ENCODE peak calls at places on chromosome 7, in seven cellular contexts. R is WTC11, Z is NCI-H2081, L is H9, D is hippocampal formation, A is ELF-1, B is RPMI8226. C is an unnamed sample.

GRCh38 chr7:158517571-158517970 is 70.1 kb downstream of the PTPRN2 start:
- DNase-seq in D (no peak), A (no peak), B (no peak), L (no peak), R (no peak), Z (no peak), C (no peak)

GRCh38 chr7:3910041-3910440 is 609.0 kb downstream of the SDK1 start:
- DNase-seq in Z (no peak), A (no peak), D (peak), R (no peak), L (no peak), B (no peak), C (no peak)

GRCh38 chr7:102234801-102235550 is 51.7 kb upstream of the SH2B2 start:
- DNase-seq in B (no peak), A (no peak), R (no peak), D (no peak), L (no peak), Z (no peak), C (no peak)

GRCh38 chr7:2157473-2158279 is 75.1 kb downstream of the MAD1L1 start:
- DNase-seq in D (peak), Z (peak), A (no peak), L (no peak), R (peak), B (no peak), C (no peak)

GRCh38 chr7:33854178-33854577 is 51.2 kb upstream of the BMPER start:
- DNase-seq in D (no peak), R (no peak), B (no peak), Z (no peak), L (no peak), A (no peak), C (no peak)

GRCh38 chr7:103143865-103144264 is 5.0 kb downstream of the NAPEPLD start:
- DNase-seq in L (no peak), Z (no peak), R (no peak), D (no peak), B (no peak), A (no peak), C (peak)

GRCh38 chr7:130672146-130672545 is 3.6 kb upstream of the COPG2 start:
- DNase-seq in L (no peak), Z (no peak), B (no peak), R (no peak), A (no peak), D (no peak), C (no peak)

GRCh38 chr7:113338297-113338696 is 219.9 kb upstream of the SMIM30 start:
- DNase-seq in A (no peak), D (no peak), R (no peak), B (no peak), Z (peak), L (no peak), C (no peak)

GRCh38 chr7:122199171-122199570 is 55.1 kb upstream of the AASS start:
- DNase-seq in D (no peak), B (no peak), R (no peak), Z (no peak), A (no peak), L (no peak), C (no peak)

GRCh38 chr7:133428876-133429275 is 176.0 kb downstream of the EXOC4 start:
- DNase-seq in B (no peak), R (no peak), A (no peak), D (no peak), Z (no peak), L (no peak), C (no peak)

GRCh38 chr7:102005933-102006332 is 188.5 kb downstream of the CUX1 start:
- DNase-seq in D (no peak), Z (no peak), A (no peak), L (no peak), B (no peak), R (no peak), C (no peak)

C was measured in islet precursor cell.